ENCODE peak calls at places on chromosome X, in eight cellular contexts. One of them, this sample, is unnamed.

GRCh38 chrX:3244203-3244743 is 102.2 kb downstream of the MXRA5 start:
- DNase-seq in endodermal cell: no peak
- DNase-seq in body of pancreas: no peak
- DNase-seq in uterus: no peak
- DNase-seq in heart left ventricle: no peak
- DNase-seq in thyroid gland: no peak
- DNase-seq in prostate gland: no peak
- DNase-seq in CD8-positive, alpha-beta T cell: no peak
- DNase-seq in this sample: peak; percentile 3

GRCh38 chrX:134236690-134237362 is at the start of gene CCDC160:
- DNase-seq in endodermal cell: peak; percentile 90
- DNase-seq in body of pancreas: peak; percentile 74
- DNase-seq in uterus: peak; percentile 14
- DNase-seq in heart left ventricle: peak; percentile 46
- DNase-seq in thyroid gland: peak; percentile 64
- DNase-seq in prostate gland: peak; percentile 51
- DNase-seq in CD8-positive, alpha-beta T cell: no peak
- DNase-seq in this sample: peak; percentile 4

GRCh38 chrX:31590581-31591113 is 518.8 kb upstream of the FTHL17 start:
- DNase-seq in endodermal cell: no peak
- DNase-seq in body of pancreas: no peak
- DNase-seq in uterus: no peak
- DNase-seq in heart left ventricle: no peak
- DNase-seq in thyroid gland: no peak
- DNase-seq in prostate gland: no peak
- DNase-seq in CD8-positive, alpha-beta T cell: no peak
- DNase-seq in this sample: peak; percentile 20

GRCh38 chrX:100680756-100681155 is 36.8 kb downstream of the SRPX2 start:
- DNase-seq in endodermal cell: no peak
- DNase-seq in body of pancreas: no peak
- DNase-seq in uterus: no peak
- DNase-seq in heart left ventricle: no peak
- DNase-seq in thyroid gland: no peak
- DNase-seq in prostate gland: no peak
- DNase-seq in CD8-positive, alpha-beta T cell: no peak
- DNase-seq in this sample: no peak

GRCh38 chrX:3599787-3600465 is 113.5 kb downstream of the PRKX start:
- DNase-seq in endodermal cell: no peak
- DNase-seq in body of pancreas: no peak
- DNase-seq in uterus: no peak
- DNase-seq in heart left ventricle: no peak
- DNase-seq in thyroid gland: no peak
- DNase-seq in prostate gland: no peak
- DNase-seq in CD8-positive, alpha-beta T cell: no peak
- DNase-seq in this sample: no peak

GRCh38 chrX:136076942-136077341 is 70.4 kb upstream of the FHL1 start:
- DNase-seq in endodermal cell: peak; percentile 37
- DNase-seq in body of pancreas: no peak
- DNase-seq in uterus: no peak
- DNase-seq in heart left ventricle: no peak
- DNase-seq in thyroid gland: no peak
- DNase-seq in prostate gland: no peak
- DNase-seq in CD8-positive, alpha-beta T cell: no peak
- DNase-seq in this sample: no peak

GRCh38 chrX:115452256-115452655 is 108.7 kb upstream of the PLS3 start:
- DNase-seq in endodermal cell: no peak
- DNase-seq in body of pancreas: no peak
- DNase-seq in uterus: no peak
- DNase-seq in heart left ventricle: no peak
- DNase-seq in thyroid gland: no peak
- DNase-seq in prostate gland: no peak
- DNase-seq in CD8-positive, alpha-beta T cell: no peak
- DNase-seq in this sample: no peak

GRCh38 chrX:48028091-48028490 is 21.3 kb downstream of the SPACA5 start:
- DNase-seq in endodermal cell: no peak
- DNase-seq in body of pancreas: no peak
- DNase-seq in uterus: no peak
- DNase-seq in heart left ventricle: no peak
- DNase-seq in thyroid gland: no peak
- DNase-seq in prostate gland: no peak
- DNase-seq in CD8-positive, alpha-beta T cell: no peak
- DNase-seq in this sample: no peak

GRCh38 chrX:116806288-116806802 is 343.6 kb upstream of the CT83 start:
- DNase-seq in endodermal cell: peak; percentile 55
- DNase-seq in body of pancreas: no peak
- DNase-seq in uterus: no peak
- DNase-seq in heart left ventricle: no peak
- DNase-seq in thyroid gland: no peak
- DNase-seq in prostate gland: no peak
- DNase-seq in CD8-positive, alpha-beta T cell: no peak
- DNase-seq in this sample: no peak

GRCh38 chrX:151153086-151153485 is 23.3 kb upstream of the GPR50 start:
- DNase-seq in endodermal cell: peak; percentile 78
- DNase-seq in body of pancreas: no peak
- DNase-seq in uterus: no peak
- DNase-seq in heart left ventricle: no peak
- DNase-seq in thyroid gland: peak; percentile 9
- DNase-seq in prostate gland: no peak
- DNase-seq in CD8-positive, alpha-beta T cell: no peak
- DNase-seq in this sample: peak; percentile 57
- H3K27ac ChIP-seq in endodermal cell: no peak overlapping the region
- H3K27ac ChIP-seq in body of pancreas: no peak overlapping the region
- H3K27ac ChIP-seq in uterus: no peak overlapping the region
- H3K27ac ChIP-seq in heart left ventricle: no peak overlapping the region
- H3K27ac ChIP-seq in thyroid gland: no peak overlapping the region
- H3K27ac ChIP-seq in prostate gland: no peak overlapping the region
- H3K27ac ChIP-seq in CD8-positive, alpha-beta T cell: no peak overlapping the region
- H3K27ac ChIP-seq in this sample: no peak overlapping the region

DNA sequence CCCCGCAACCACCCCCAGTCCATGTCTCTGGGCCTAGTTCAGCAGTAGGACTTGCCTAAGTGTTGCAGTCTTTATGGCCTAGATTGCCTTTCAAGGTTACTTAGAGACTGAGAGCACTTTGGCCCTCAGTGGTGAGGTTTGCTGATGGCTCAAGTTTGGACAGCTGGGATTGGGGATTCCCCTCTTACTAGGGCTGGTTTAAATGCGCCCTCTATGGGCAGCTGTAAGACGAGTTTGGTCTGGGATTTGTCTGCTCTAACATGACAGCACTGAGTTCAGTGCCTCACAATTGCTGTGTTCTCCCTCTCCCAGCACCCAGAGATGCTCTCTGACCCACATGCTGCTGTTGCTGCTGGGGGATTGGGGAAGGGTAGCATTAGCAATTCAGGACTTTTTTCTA is 23.1 kb downstream of the DACH2 start:
- DNase-seq in endodermal cell: peak; percentile 67
- DNase-seq in body of pancreas: peak; percentile 39
- DNase-seq in uterus: no peak
- DNase-seq in heart left ventricle: no peak
- DNase-seq in thyroid gland: peak; percentile 16
- DNase-seq in prostate gland: no peak
- DNase-seq in CD8-positive, alpha-beta T cell: no peak
- DNase-seq in this sample: no peak
- TF ChIP-seq CTCF in endodermal cell: peak; percentile 88
- TF ChIP-seq CTCF in body of pancreas: peak; percentile 46
- TF ChIP-seq CTCF in uterus: no peak
- TF ChIP-seq CTCF in heart left ventricle: peak; percentile 25
- TF ChIP-seq CTCF in thyroid gland: no peak
- TF ChIP-seq CTCF in prostate gland: no peak
- TF ChIP-seq CTCF in CD8-positive, alpha-beta T cell: no peak
- TF ChIP-seq CTCF in this sample: no peak

GRCh38 chrX:23799469-23800065 is 16.6 kb downstream of the SAT1 start:
- DNase-seq in endodermal cell: no peak
- DNase-seq in body of pancreas: no peak
- DNase-seq in uterus: no peak
- DNase-seq in heart left ventricle: no peak
- DNase-seq in thyroid gland: no peak
- DNase-seq in prostate gland: no peak
- DNase-seq in CD8-positive, alpha-beta T cell: no peak
- DNase-seq in this sample: no peak

GRCh38 chrX:23802431-23802830 is 19.5 kb downstream of the SAT1 start:
- DNase-seq in endodermal cell: no peak
- DNase-seq in body of pancreas: no peak
- DNase-seq in uterus: no peak
- DNase-seq in heart left ventricle: no peak
- DNase-seq in thyroid gland: no peak
- DNase-seq in prostate gland: no peak
- DNase-seq in CD8-positive, alpha-beta T cell: no peak
- DNase-seq in this sample: no peak

GRCh38 chrX:23792861-23793553 is 10.0 kb downstream of the SAT1 start:
- DNase-seq in endodermal cell: no peak
- DNase-seq in body of pancreas: no peak
- DNase-seq in uterus: no peak
- DNase-seq in heart left ventricle: no peak
- DNase-seq in thyroid gland: no peak
- DNase-seq in prostate gland: no peak
- DNase-seq in CD8-positive, alpha-beta T cell: no peak
- DNase-seq in this sample: no peak

DNA sequence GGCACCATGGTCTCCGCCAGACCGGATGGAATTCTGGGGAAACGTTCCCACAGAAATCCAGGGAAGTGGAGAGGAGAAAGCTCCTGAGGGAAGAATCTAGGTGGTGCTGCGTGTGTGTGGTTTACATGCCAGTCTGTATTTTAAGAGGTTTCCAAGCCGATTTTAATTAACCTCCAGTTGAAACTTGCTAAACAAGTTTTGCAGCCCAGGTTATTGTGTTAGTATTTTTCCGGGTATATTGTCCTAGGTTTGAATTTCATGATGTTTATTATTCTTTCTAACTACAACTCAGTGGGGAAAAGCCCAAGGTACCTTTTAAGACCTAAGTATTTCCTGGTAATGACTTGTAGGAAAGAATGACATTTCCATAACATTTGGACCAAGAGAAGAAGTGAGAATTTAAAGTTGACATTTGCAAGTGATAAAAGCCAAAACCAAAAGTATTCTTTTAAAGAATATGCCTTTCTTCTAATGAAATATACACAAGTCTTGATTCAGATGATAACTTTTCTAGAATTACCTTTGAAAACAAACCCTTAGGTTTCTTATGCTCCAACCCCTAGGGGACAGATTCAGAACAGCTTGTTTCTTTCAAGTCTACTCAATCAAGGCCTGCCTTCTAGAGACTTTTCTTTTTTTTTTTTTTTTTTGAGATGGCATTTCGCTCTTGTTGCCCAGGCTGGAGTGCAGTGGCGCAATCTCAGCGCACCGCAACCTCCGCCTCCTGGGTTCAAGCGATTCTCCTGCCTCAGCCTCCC is 14.6 kb downstream of the SAT1 start:
- DNase-seq in endodermal cell: no peak
- DNase-seq in body of pancreas: peak; percentile 18
- DNase-seq in uterus: no peak
- DNase-seq in heart left ventricle: no peak
- DNase-seq in thyroid gland: no peak
- DNase-seq in prostate gland: peak; percentile 50
- DNase-seq in CD8-positive, alpha-beta T cell: no peak
- DNase-seq in this sample: no peak
- H3K27ac ChIP-seq in endodermal cell: no peak overlapping the region
- H3K27ac ChIP-seq in body of pancreas: peak overlapping the region; percentile 69
- H3K27ac ChIP-seq in uterus: no peak overlapping the region
- H3K27ac ChIP-seq in heart left ventricle: no peak overlapping the region
- H3K27ac ChIP-seq in thyroid gland: peak overlapping the region; percentile 90
- H3K27ac ChIP-seq in prostate gland: peak overlapping the region; percentile 84
- H3K27ac ChIP-seq in CD8-positive, alpha-beta T cell: no peak overlapping the region
- H3K27ac ChIP-seq in this sample: peak overlapping the region; percentile 95

DNA sequence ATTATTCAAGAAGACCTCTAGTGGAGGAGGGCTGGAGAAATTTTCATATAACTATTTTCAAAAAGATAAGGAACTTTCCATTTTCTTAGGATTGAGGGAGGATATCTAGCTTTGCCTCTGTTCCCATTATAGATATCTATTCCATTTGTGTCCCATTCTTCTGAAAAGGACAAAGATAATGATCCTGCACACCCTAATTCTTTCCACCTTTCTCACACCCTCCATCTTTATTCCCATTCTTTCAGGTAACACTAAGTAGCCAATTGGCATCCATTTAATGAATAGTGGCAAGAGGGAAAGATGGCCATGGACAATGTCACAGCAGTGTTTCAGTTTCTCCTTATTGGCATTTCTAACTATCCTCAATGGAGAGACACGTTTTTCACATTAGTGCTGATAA is at the start of gene OR13H1:
- DNase-seq in endodermal cell: no peak
- DNase-seq in body of pancreas: no peak
- DNase-seq in uterus: no peak
- DNase-seq in heart left ventricle: no peak
- DNase-seq in thyroid gland: no peak
- DNase-seq in prostate gland: no peak
- DNase-seq in CD8-positive, alpha-beta T cell: no peak
- DNase-seq in this sample: no peak
- TF ChIP-seq CTCF in endodermal cell: no peak
- TF ChIP-seq CTCF in body of pancreas: no peak
- TF ChIP-seq CTCF in uterus: no peak
- TF ChIP-seq CTCF in heart left ventricle: no peak
- TF ChIP-seq CTCF in thyroid gland: no peak
- TF ChIP-seq CTCF in prostate gland: no peak
- TF ChIP-seq CTCF in CD8-positive, alpha-beta T cell: no peak
- TF ChIP-seq CTCF in this sample: no peak

GRCh38 chrX:150663061-150663460 is 30.1 kb upstream of the MTMR1 start:
- DNase-seq in endodermal cell: no peak
- DNase-seq in body of pancreas: no peak
- DNase-seq in uterus: no peak
- DNase-seq in heart left ventricle: no peak
- DNase-seq in thyroid gland: no peak
- DNase-seq in prostate gland: no peak
- DNase-seq in CD8-positive, alpha-beta T cell: no peak
- DNase-seq in this sample: no peak
- H3K27ac ChIP-seq in endodermal cell: no peak overlapping the region
- H3K27ac ChIP-seq in body of pancreas: no peak overlapping the region
- H3K27ac ChIP-seq in uterus: no peak overlapping the region
- H3K27ac ChIP-seq in heart left ventricle: no peak overlapping the region
- H3K27ac ChIP-seq in thyroid gland: no peak overlapping the region
- H3K27ac ChIP-seq in prostate gland: no peak overlapping the region
- H3K27ac ChIP-seq in CD8-positive, alpha-beta T cell: no peak overlapping the region
- H3K27ac ChIP-seq in this sample: no peak overlapping the region

GRCh38 chrX:121000589-121000988 is 15.0 kb upstream of the CT47A1 start:
- DNase-seq in endodermal cell: no peak
- DNase-seq in body of pancreas: no peak
- DNase-seq in uterus: no peak
- DNase-seq in heart left ventricle: no peak
- DNase-seq in thyroid gland: no peak
- DNase-seq in prostate gland: no peak
- DNase-seq in CD8-positive, alpha-beta T cell: no peak
- DNase-seq in this sample: peak; percentile 8
- TF ChIP-seq CTCF in endodermal cell: peak; percentile 68
- TF ChIP-seq CTCF in body of pancreas: peak; percentile 34
- TF ChIP-seq CTCF in uterus: no peak
- TF ChIP-seq CTCF in heart left ventricle: peak; percentile 20
- TF ChIP-seq CTCF in thyroid gland: no peak
- TF ChIP-seq CTCF in prostate gland: no peak
- TF ChIP-seq CTCF in CD8-positive, alpha-beta T cell: no peak
- TF ChIP-seq CTCF in this sample: no peak

GRCh38 chrX:19728083-19728648 is 159.2 kb downstream of the SH3KBP1 start:
- DNase-seq in endodermal cell: no peak
- DNase-seq in body of pancreas: no peak
- DNase-seq in uterus: no peak
- DNase-seq in heart left ventricle: no peak
- DNase-seq in thyroid gland: no peak
- DNase-seq in prostate gland: no peak
- DNase-seq in CD8-positive, alpha-beta T cell: no peak
- DNase-seq in this sample: no peak
- H3K27ac ChIP-seq in endodermal cell: no peak overlapping the region
- H3K27ac ChIP-seq in body of pancreas: no peak overlapping the region
- H3K27ac ChIP-seq in uterus: no peak overlapping the region
- H3K27ac ChIP-seq in heart left ventricle: no peak overlapping the region
- H3K27ac ChIP-seq in thyroid gland: no peak overlapping the region
- H3K27ac ChIP-seq in prostate gland: no peak overlapping the region
- H3K27ac ChIP-seq in CD8-positive, alpha-beta T cell: no peak overlapping the region
- H3K27ac ChIP-seq in this sample: no peak overlapping the region